ENCODE peak calls at places on chromosomes 5 and 9, in ten cellular contexts. Q is SK-N-MC, X is A673, O is astrocyte, W is H1, N is K562, R is endothelial cell of umbilical vein, A is GM23248, M is PC-3, T is HCT116. P is an unnamed sample.

GRCh38 chr5:79795764-79796398 is 106.2 kb downstream of the CMYA5 start:
- DNase-seq in Q (no peak), X (peak), O (peak), W (no peak), N (peak), R (no peak), A (peak), M (no peak), T (no peak), P (no peak)

GRCh38 chr5:64861281-64861680 is 92.6 kb downstream of the CWC27 start:
- DNase-seq in Q (no peak), X (no peak), O (no peak), W (no peak), N (no peak), R (no peak), A (no peak), M (no peak), T (no peak), P (no peak)

GRCh38 chr5:82639393-82640144 is 361.4 kb upstream of the RPS23 start:
- DNase-seq in Q (no peak), X (peak), O (peak), W (no peak), N (no peak), R (peak), A (no peak), M (peak), T (no peak), P (no peak)

GRCh38 chr5:167565555-167565954 is 725.9 kb upstream of the WWC1 start:
- DNase-seq in Q (no peak), X (peak), O (no peak), W (no peak), N (no peak), R (no peak), A (peak), M (peak), T (no peak), P (peak)

GRCh38 chr5:180670157-180670556 is 20.8 kb upstream of the FLT4 start:
- DNase-seq in Q (no peak), X (no peak), O (no peak), W (no peak), N (no peak), R (no peak), A (no peak), M (no peak), T (no peak), P (no peak)

GRCh38 chr5:148875205-148875875 is 48.9 kb downstream of the ADRB2 start:
- DNase-seq in Q (no peak), X (no peak), O (peak), W (no peak), N (no peak), R (no peak), A (peak), M (peak), T (no peak), P (no peak)

GRCh38 chr9:592225-592624 is 249.3 kb upstream of the DMRT1 start:
- DNase-seq in Q (no peak), X (no peak), O (no peak), W (no peak), N (no peak), R (no peak), A (no peak), M (peak), T (no peak), P (peak)

GRCh38 chr9:34611811-34612787 is at the start of gene RPP25L:
- DNase-seq in Q (no peak), X (peak), O (peak), W (no peak), N (peak), R (peak), A (peak), M (peak), T (peak), P (peak)

GRCh38 chr9:129038109-129038852 is 1.9 kb downstream of the MIGA2 start:
- DNase-seq in Q (no peak), X (no peak), O (no peak), W (no peak), N (peak), R (no peak), A (no peak), M (no peak), T (no peak), P (no peak)

GRCh38 chr9:804026-804425 is 37.5 kb upstream of the DMRT1 start:
- DNase-seq in Q (no peak), X (no peak), O (peak), W (no peak), N (no peak), R (peak), A (no peak), M (no peak), T (no peak), P (no peak)

GRCh38 chr9:93931905-93932304 is 23.2 kb downstream of the BARX1 start:
- DNase-seq in Q (no peak), X (no peak), O (no peak), W (no peak), N (no peak), R (no peak), A (no peak), M (no peak), T (no peak), P (no peak)
- TF ChIP-seq EZH2 in Q (no peak), X (no peak), O (no peak), W (no peak), N (no peak), R (no peak), A (no peak), M (no peak), T (no peak), P (no peak)

DNA sequence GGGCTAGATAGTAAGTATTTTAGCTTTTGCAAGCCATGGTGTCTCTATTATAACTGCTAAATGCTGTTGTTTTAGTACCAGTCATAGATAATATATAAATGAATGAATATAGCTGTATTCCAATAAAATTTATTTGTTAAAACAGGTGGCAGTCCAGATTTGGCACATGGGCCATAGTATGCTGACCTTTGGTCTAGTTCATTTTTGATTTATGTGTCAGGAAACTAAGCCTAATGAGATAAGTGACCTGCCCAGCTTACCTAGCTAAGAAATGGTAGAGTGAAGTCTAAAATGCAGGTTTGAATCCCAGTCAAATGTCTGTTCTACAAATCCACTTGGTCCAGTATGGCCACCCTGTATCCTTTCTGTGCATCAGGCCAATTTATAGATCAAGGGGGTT is 139.3 kb downstream of the ALDH1A1 start:
- DNase-seq in Q (no peak), X (no peak), O (no peak), W (no peak), N (no peak), R (no peak), A (no peak), M (no peak), T (no peak), P (no peak)
- TF ChIP-seq EZH2 in Q (no peak), X (no peak), O (no peak), W (no peak), N (no peak), R (no peak), A (no peak), M (no peak), T (no peak), P (no peak)

GRCh38 chr5:175060264-175060663 is 335.9 kb downstream of the MSX2 start:
- DNase-seq in Q (no peak), X (no peak), O (no peak), W (no peak), N (no peak), R (no peak), A (no peak), M (no peak), T (no peak), P (no peak)

GRCh38 chr5:175056831-175057230 is 332.4 kb downstream of the MSX2 start:
- DNase-seq in Q (no peak), X (no peak), O (no peak), W (no peak), N (no peak), R (no peak), A (no peak), M (no peak), T (no peak), P (no peak)

DNA sequence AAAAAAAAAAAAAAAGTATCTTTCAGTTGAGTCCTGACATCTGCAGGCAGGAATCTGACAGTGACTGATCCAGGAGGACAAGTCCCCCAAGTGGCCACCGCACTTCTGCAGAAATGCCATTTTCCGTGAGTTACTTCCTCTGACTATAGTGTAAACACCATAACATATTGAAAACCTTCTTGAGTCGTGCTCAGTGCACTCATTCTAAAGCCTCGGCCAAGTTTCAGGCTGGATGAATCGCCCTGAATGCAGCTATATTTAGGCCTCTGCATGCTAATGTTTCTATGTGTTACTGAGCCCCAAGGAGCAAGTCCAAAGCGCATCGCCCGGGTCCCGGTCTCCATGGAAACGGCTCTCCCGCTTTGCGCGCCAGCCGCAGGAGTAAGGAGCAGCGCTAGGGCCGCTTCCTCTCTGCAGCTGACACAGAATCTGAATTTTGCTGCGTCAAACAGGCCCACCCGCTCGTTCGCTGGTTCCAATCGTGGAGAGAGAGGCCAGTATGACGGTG is 335.4 kb downstream of the MSX2 start:
- DNase-seq in Q (no peak), X (peak), O (peak), W (peak), N (no peak), R (no peak), A (peak), M (no peak), T (peak), P (peak)
- TF ChIP-seq EZH2 in Q (no peak), X (no peak), O (no peak), W (no peak), N (no peak), R (no peak), A (no peak), M (no peak), T (no peak), P (no peak)

GRCh38 chr5:104498281-104498680 is 935.7 kb upstream of the NUDT12 start:
- DNase-seq in Q (no peak), X (peak), O (peak), W (no peak), N (no peak), R (peak), A (no peak), M (peak), T (no peak), P (no peak)

DNA sequence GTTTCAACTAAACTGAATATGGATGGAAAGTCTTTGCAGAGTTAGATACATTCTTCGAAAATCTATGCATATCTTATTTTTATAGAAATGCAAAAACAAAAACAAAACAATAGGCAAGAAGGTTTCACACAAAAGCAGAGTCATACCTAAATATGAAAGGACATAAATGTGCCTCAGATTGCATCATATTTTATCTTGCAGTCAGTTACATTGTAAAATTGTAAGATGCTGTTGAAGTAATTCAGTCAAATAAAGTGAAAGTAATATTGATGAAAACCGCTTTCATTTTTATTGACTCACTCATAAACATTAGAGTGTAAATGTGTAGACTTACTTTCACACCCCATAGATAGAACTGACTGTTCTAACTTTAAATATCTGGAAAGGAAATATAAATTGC is 931.5 kb upstream of the NUDT12 start:
- DNase-seq in Q (no peak), X (no peak), O (no peak), W (no peak), N (no peak), R (no peak), A (no peak), M (no peak), T (no peak), P (no peak)
- TF ChIP-seq EZH2 in Q (no peak), X (no peak), O (no peak), W (no peak), N (no peak), R (no peak), A (no peak), M (no peak), T (no peak), P (no peak)

GRCh38 chr5:128673970-128674369 is 135.9 kb upstream of the FBN2 start:
- DNase-seq in Q (no peak), X (peak), O (no peak), W (no peak), N (no peak), R (no peak), A (no peak), M (no peak), T (no peak), P (peak)
- TF ChIP-seq EZH2 in Q (no peak), X (no peak), O (no peak), W (no peak), N (no peak), R (no peak), A (no peak), M (no peak), T (no peak), P (no peak)

DNA sequence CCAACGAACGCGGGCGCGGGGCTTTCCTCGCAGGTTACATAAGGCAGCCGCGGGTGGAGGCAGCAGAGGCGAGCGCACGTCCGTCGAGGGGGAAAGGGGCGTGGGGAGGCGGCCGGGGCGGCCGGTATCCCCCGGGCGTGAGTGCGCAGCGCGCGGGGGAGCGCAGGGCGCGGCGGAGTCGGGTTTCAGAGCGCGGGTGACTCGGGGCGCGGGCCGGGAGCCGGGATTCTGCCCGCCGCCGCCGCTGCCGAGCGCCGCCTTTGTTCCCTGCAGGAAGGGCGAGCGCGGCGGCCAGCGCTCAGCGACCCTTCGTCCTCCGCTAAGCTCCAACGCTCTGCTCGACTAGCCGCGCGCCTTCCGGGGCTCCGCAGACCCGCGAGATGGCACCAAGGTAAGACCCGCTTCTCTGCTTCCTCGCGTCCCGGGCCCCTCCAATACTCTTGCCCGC is at the start of gene COL15A1:
- DNase-seq in Q (no peak), X (no peak), O (no peak), W (no peak), N (peak), R (no peak), A (peak), M (no peak), T (no peak), P (peak)
- TF ChIP-seq EZH2 in Q (no peak), X (peak), O (peak), W (peak), N (no peak), R (peak), A (no peak), M (peak), T (no peak), P (no peak)